ENCODE peak calls at places on chromosome X, in seven cellular contexts. One of them, this sample, is unnamed. For H3K4me1 and H3K27me3, the result is how much of the 10 kb centered on the place peaks cover.

GRCh38 chrX:119429471-119429870 is 30.3 kb downstream of the SLC25A43 start:
- DNase-seq in heart right ventricle: no peak
- DNase-seq in CD4-positive, alpha-beta memory T cell: no peak
- DNase-seq in fibroblast of lung: peak
- DNase-seq in tibial artery: no peak
- DNase-seq in adipocyte: no peak
- DNase-seq in iPS DF 6.9: no peak
- DNase-seq in this sample: no peak

GRCh38 chrX:24561121-24561520 is 86.0 kb downstream of the PCYT1B start:
- DNase-seq in heart right ventricle: no peak
- DNase-seq in CD4-positive, alpha-beta memory T cell: no peak
- DNase-seq in fibroblast of lung: no peak
- DNase-seq in tibial artery: no peak
- DNase-seq in adipocyte: no peak
- DNase-seq in iPS DF 6.9: no peak
- DNase-seq in this sample: no peak

GRCh38 chrX:23908219-23909003 is 605 bp downstream of the CXorf58 start:
- DNase-seq in heart right ventricle: no peak
- DNase-seq in CD4-positive, alpha-beta memory T cell: peak
- DNase-seq in fibroblast of lung: no peak
- DNase-seq in tibial artery: no peak
- DNase-seq in adipocyte: no peak
- DNase-seq in iPS DF 6.9: no peak
- DNase-seq in this sample: no peak

GRCh38 chrX:54306379-54306778 is 51.5 kb downstream of the WNK3 start:
- DNase-seq in heart right ventricle: no peak
- DNase-seq in CD4-positive, alpha-beta memory T cell: no peak
- DNase-seq in fibroblast of lung: no peak
- DNase-seq in tibial artery: no peak
- DNase-seq in adipocyte: no peak
- DNase-seq in iPS DF 6.9: no peak
- DNase-seq in this sample: no peak

GRCh38 chrX:2471641-2472040 is 29.1 kb downstream of the DHRSX start:
- DNase-seq in heart right ventricle: no peak
- DNase-seq in CD4-positive, alpha-beta memory T cell: no peak
- DNase-seq in fibroblast of lung: no peak
- DNase-seq in tibial artery: no peak
- DNase-seq in adipocyte: no peak
- DNase-seq in iPS DF 6.9: no peak
- DNase-seq in this sample: no peak

GRCh38 chrX:119067023-119067739 is 5.6 kb upstream of the CT47C1 start:
- DNase-seq in heart right ventricle: peak
- DNase-seq in CD4-positive, alpha-beta memory T cell: peak
- DNase-seq in fibroblast of lung: peak
- DNase-seq in tibial artery: peak
- DNase-seq in adipocyte: peak
- DNase-seq in iPS DF 6.9: no peak
- DNase-seq in this sample: peak

GRCh38 chrX:71911731-71912050 is 1.0 kb downstream of the NHSL2 start:
- DNase-seq in heart right ventricle: no peak
- DNase-seq in CD4-positive, alpha-beta memory T cell: no peak
- DNase-seq in fibroblast of lung: peak
- DNase-seq in tibial artery: no peak
- DNase-seq in adipocyte: peak
- DNase-seq in iPS DF 6.9: no peak
- DNase-seq in this sample: no peak

GRCh38 chrX:72003811-72004750 is 93.4 kb downstream of the NHSL2 start:
- DNase-seq in heart right ventricle: peak
- DNase-seq in CD4-positive, alpha-beta memory T cell: no peak
- DNase-seq in fibroblast of lung: peak
- DNase-seq in tibial artery: peak
- DNase-seq in adipocyte: peak
- DNase-seq in iPS DF 6.9: no peak
- DNase-seq in this sample: peak

GRCh38 chrX:97547873-97548578 is 664.3 kb downstream of the RPA4 start:
- DNase-seq in heart right ventricle: no peak
- DNase-seq in CD4-positive, alpha-beta memory T cell: no peak
- DNase-seq in fibroblast of lung: peak
- DNase-seq in tibial artery: no peak
- DNase-seq in adipocyte: peak
- DNase-seq in iPS DF 6.9: no peak
- DNase-seq in this sample: no peak

GRCh38 chrX:150935466-150935865 is 37.0 kb upstream of the CD99L2 start:
- DNase-seq in heart right ventricle: no peak
- DNase-seq in CD4-positive, alpha-beta memory T cell: no peak
- DNase-seq in fibroblast of lung: peak
- DNase-seq in tibial artery: no peak
- DNase-seq in adipocyte: peak
- DNase-seq in iPS DF 6.9: no peak
- DNase-seq in this sample: no peak

GRCh38 chrX:118971552-118971951 is 2.9 kb upstream of the LONRF3 start:
- DNase-seq in heart right ventricle: no peak
- DNase-seq in CD4-positive, alpha-beta memory T cell: no peak
- DNase-seq in fibroblast of lung: no peak
- DNase-seq in tibial artery: no peak
- DNase-seq in adipocyte: no peak
- DNase-seq in iPS DF 6.9: no peak
- DNase-seq in this sample: no peak

GRCh38 chrX:118459494-118459893 is 36.1 kb upstream of the DOCK11 start:
- DNase-seq in heart right ventricle: no peak
- DNase-seq in CD4-positive, alpha-beta memory T cell: peak
- DNase-seq in fibroblast of lung: peak
- DNase-seq in tibial artery: no peak
- DNase-seq in adipocyte: peak
- DNase-seq in iPS DF 6.9: no peak
- DNase-seq in this sample: peak

GRCh38 chrX:149916745-149917392 is 12.5 kb upstream of the HSFX4 start:
- DNase-seq in heart right ventricle: no peak
- DNase-seq in CD4-positive, alpha-beta memory T cell: no peak
- DNase-seq in fibroblast of lung: no peak
- DNase-seq in tibial artery: no peak
- DNase-seq in adipocyte: no peak
- DNase-seq in iPS DF 6.9: no peak
- DNase-seq in this sample: no peak

GRCh38 chrX:149371984-149372383 is 133.1 kb downstream of the IDS start:
- DNase-seq in heart right ventricle: no peak
- DNase-seq in CD4-positive, alpha-beta memory T cell: no peak
- DNase-seq in fibroblast of lung: no peak
- DNase-seq in tibial artery: no peak
- DNase-seq in adipocyte: no peak
- DNase-seq in iPS DF 6.9: no peak
- DNase-seq in this sample: no peak

GRCh38 chrX:11398785-11399184 is 105.6 kb downstream of the AMELX start:
- DNase-seq in heart right ventricle: no peak
- DNase-seq in CD4-positive, alpha-beta memory T cell: no peak
- DNase-seq in fibroblast of lung: no peak
- DNase-seq in tibial artery: no peak
- DNase-seq in adipocyte: peak
- DNase-seq in iPS DF 6.9: no peak
- DNase-seq in this sample: no peak

GRCh38 chrX:97328853-97329252 is 445.1 kb downstream of the RPA4 start:
- DNase-seq in heart right ventricle: no peak
- DNase-seq in CD4-positive, alpha-beta memory T cell: no peak
- DNase-seq in fibroblast of lung: no peak
- DNase-seq in tibial artery: no peak
- DNase-seq in adipocyte: no peak
- DNase-seq in iPS DF 6.9: no peak
- DNase-seq in this sample: no peak

GRCh38 chrX:1477801-1478458 is 25.2 kb upstream of the ASMTL start:
- DNase-seq in heart right ventricle: no peak
- DNase-seq in CD4-positive, alpha-beta memory T cell: no peak
- DNase-seq in fibroblast of lung: no peak
- DNase-seq in tibial artery: no peak
- DNase-seq in adipocyte: no peak
- DNase-seq in iPS DF 6.9: no peak
- DNase-seq in this sample: no peak

GRCh38 chrX:123173833-123174232 is 10.2 kb upstream of the GRIA3 start:
- DNase-seq in heart right ventricle: no peak
- DNase-seq in CD4-positive, alpha-beta memory T cell: no peak
- DNase-seq in fibroblast of lung: no peak
- DNase-seq in tibial artery: no peak
- DNase-seq in adipocyte: no peak
- DNase-seq in iPS DF 6.9: no peak
- DNase-seq in this sample: no peak

GRCh38 chrX:21856504-21856903 is 717 bp downstream of the YY2 start:
- DNase-seq in heart right ventricle: no peak
- DNase-seq in CD4-positive, alpha-beta memory T cell: no peak
- DNase-seq in fibroblast of lung: no peak
- DNase-seq in tibial artery: no peak
- DNase-seq in adipocyte: no peak
- DNase-seq in iPS DF 6.9: no peak
- DNase-seq in this sample: no peak

GRCh38 chrX:118974088-118974907 is at the start of gene LONRF3:
- DNase-seq in heart right ventricle: peak
- DNase-seq in CD4-positive, alpha-beta memory T cell: peak
- DNase-seq in fibroblast of lung: peak
- DNase-seq in tibial artery: peak
- DNase-seq in adipocyte: peak
- DNase-seq in iPS DF 6.9: no peak
- DNase-seq in this sample: peak

GRCh38 chrX:8289523-8289922 is 118.5 kb upstream of the VCX2 start:
- DNase-seq in heart right ventricle: no peak
- DNase-seq in CD4-positive, alpha-beta memory T cell: no peak
- DNase-seq in fibroblast of lung: peak
- DNase-seq in tibial artery: no peak
- DNase-seq in adipocyte: no peak
- DNase-seq in iPS DF 6.9: no peak
- DNase-seq in this sample: no peak

GRCh38 chrX:54808109-54808604 is 612 bp downstream of the MAGED2 start:
- DNase-seq in heart right ventricle: peak
- DNase-seq in CD4-positive, alpha-beta memory T cell: no peak
- DNase-seq in fibroblast of lung: peak
- DNase-seq in tibial artery: peak
- DNase-seq in adipocyte: peak
- DNase-seq in iPS DF 6.9: no peak
- DNase-seq in this sample: peak

GRCh38 chrX:1658083-1658463 is 43.2 kb downstream of the ASMT start:
- DNase-seq in heart right ventricle: no peak
- DNase-seq in CD4-positive, alpha-beta memory T cell: peak
- DNase-seq in fibroblast of lung: no peak
- DNase-seq in tibial artery: no peak
- DNase-seq in adipocyte: no peak
- DNase-seq in iPS DF 6.9: no peak
- DNase-seq in this sample: peak

GRCh38 chrX:1598021-1598875 is 6.8 kb downstream of the AKAP17A start:
- DNase-seq in heart right ventricle: no peak
- DNase-seq in CD4-positive, alpha-beta memory T cell: no peak
- DNase-seq in fibroblast of lung: no peak
- DNase-seq in tibial artery: no peak
- DNase-seq in adipocyte: no peak
- DNase-seq in iPS DF 6.9: no peak
- DNase-seq in this sample: peak

GRCh38 chrX:129717902-129718301 is 20.9 kb upstream of the XPNPEP2 start:
- DNase-seq in heart right ventricle: no peak
- DNase-seq in CD4-positive, alpha-beta memory T cell: no peak
- DNase-seq in fibroblast of lung: peak
- DNase-seq in tibial artery: peak
- DNase-seq in adipocyte: peak
- DNase-seq in iPS DF 6.9: no peak
- DNase-seq in this sample: no peak

GRCh38 chrX:17414839-17415238 is 39.8 kb downstream of the NHS start:
- DNase-seq in heart right ventricle: peak
- DNase-seq in CD4-positive, alpha-beta memory T cell: no peak
- DNase-seq in fibroblast of lung: no peak
- DNase-seq in tibial artery: peak
- DNase-seq in adipocyte: no peak
- DNase-seq in iPS DF 6.9: no peak
- DNase-seq in this sample: peak
- H3K4me1 ChIP-seq in heart right ventricle: under half
- H3K4me1 ChIP-seq in CD4-positive, alpha-beta memory T cell: under half
- H3K4me1 ChIP-seq in fibroblast of lung: under half
- H3K4me1 ChIP-seq in tibial artery: under half
- H3K4me1 ChIP-seq in adipocyte: under half
- H3K4me1 ChIP-seq in iPS DF 6.9: under half
- H3K4me1 ChIP-seq in this sample: under half

GRCh38 chrX:68640661-68641060 is 6.8 kb upstream of the STARD8 start:
- DNase-seq in heart right ventricle: no peak
- DNase-seq in CD4-positive, alpha-beta memory T cell: no peak
- DNase-seq in fibroblast of lung: no peak
- DNase-seq in tibial artery: no peak
- DNase-seq in adipocyte: no peak
- DNase-seq in iPS DF 6.9: no peak
- DNase-seq in this sample: no peak
- H3K27me3 ChIP-seq in heart right ventricle: under half
- H3K27me3 ChIP-seq in CD4-positive, alpha-beta memory T cell: under half
- H3K27me3 ChIP-seq in fibroblast of lung: under half
- H3K27me3 ChIP-seq in tibial artery: under half
- H3K27me3 ChIP-seq in adipocyte: under half
- H3K27me3 ChIP-seq in iPS DF 6.9: under half
- H3K27me3 ChIP-seq in this sample: under half

GRCh38 chrX:110006826-110007375 is 4.0 kb downstream of the TMEM164 start:
- DNase-seq in heart right ventricle: no peak
- DNase-seq in CD4-positive, alpha-beta memory T cell: no peak
- DNase-seq in fibroblast of lung: no peak
- DNase-seq in tibial artery: no peak
- DNase-seq in adipocyte: no peak
- DNase-seq in iPS DF 6.9: no peak
- DNase-seq in this sample: no peak
- H3K4me1 ChIP-seq in heart right ventricle: under half
- H3K4me1 ChIP-seq in CD4-positive, alpha-beta memory T cell: under half
- H3K4me1 ChIP-seq in fibroblast of lung: under half
- H3K4me1 ChIP-seq in tibial artery: under half
- H3K4me1 ChIP-seq in adipocyte: under half
- H3K4me1 ChIP-seq in iPS DF 6.9: under half
- H3K4me1 ChIP-seq in this sample: under half

DNA sequence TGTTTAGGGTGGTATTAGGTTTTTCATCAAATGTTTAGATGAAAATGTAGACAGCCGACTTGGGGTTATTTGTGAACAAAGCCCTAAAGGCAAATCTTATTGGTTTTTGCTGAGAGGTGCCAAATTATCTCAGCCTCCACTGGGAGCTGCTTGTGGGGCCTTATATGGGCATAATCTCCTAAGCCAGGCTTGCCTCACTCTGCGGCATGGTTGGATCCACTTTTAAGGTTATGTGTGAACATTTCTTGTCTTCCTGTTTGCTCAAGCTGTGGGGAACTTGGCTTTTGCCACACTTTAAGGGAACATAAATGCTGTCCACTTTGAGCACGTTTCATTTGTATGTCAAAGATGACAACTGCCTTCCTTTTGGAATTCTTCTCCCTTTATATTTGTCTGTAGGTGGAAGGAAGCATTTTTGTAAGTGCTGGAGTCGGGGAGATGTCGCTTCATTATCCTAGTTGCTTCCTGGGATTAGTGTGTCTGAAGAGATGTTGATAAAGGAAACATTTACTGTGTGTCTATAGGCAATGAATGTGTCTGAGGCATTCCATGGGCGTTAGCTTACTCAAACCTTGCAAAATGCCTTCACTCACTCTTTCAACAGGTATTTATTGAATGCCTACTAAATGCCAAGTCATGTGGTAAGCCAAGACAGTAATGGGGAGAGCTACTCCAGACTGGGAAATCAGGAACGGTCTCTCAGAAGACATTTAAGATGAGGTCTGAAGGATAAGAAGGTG is 78.3 kb downstream of the SLC9A6 start:
- DNase-seq in heart right ventricle: peak
- DNase-seq in CD4-positive, alpha-beta memory T cell: no peak
- DNase-seq in fibroblast of lung: no peak
- DNase-seq in tibial artery: peak
- DNase-seq in adipocyte: no peak
- DNase-seq in iPS DF 6.9: no peak
- DNase-seq in this sample: no peak
- H3K27me3 ChIP-seq in heart right ventricle: under half
- H3K27me3 ChIP-seq in CD4-positive, alpha-beta memory T cell: under half
- H3K27me3 ChIP-seq in fibroblast of lung: under half
- H3K27me3 ChIP-seq in tibial artery: under half
- H3K27me3 ChIP-seq in adipocyte: under half
- H3K27me3 ChIP-seq in iPS DF 6.9: under half
- H3K27me3 ChIP-seq in this sample: under half

This sample was measured in SJCRH30.